ENCODE peak calls at places on chromosomes 16 and 17, in six cellular contexts. One of them, this sample, is unnamed.

GRCh38 chr17:50165867-50166517 is at the start of gene SGCA:
- DNase-seq in IMR-90: no peak
- DNase-seq in body of pancreas: no peak
- DNase-seq in A549: no peak
- DNase-seq in K562: no peak
- DNase-seq in H1: no peak
- DNase-seq in this sample: no peak

GRCh38 chr17:64632193-64632592 is 29.9 kb downstream of the SMURF2 start:
- DNase-seq in IMR-90: no peak
- DNase-seq in H1: no peak
- DNase-seq in A549: no peak
- DNase-seq in body of pancreas: no peak
- DNase-seq in K562: no peak
- DNase-seq in this sample: no peak

GRCh38 chr16:397736-398332 is 835 bp downstream of the NME4 start:
- DNase-seq in body of pancreas: peak
- DNase-seq in IMR-90: peak
- DNase-seq in K562: no peak
- DNase-seq in A549: peak
- DNase-seq in H1: no peak
- DNase-seq in this sample: peak

GRCh38 chr16:80824623-80825364 is 20.4 kb upstream of the CDYL2 start:
- DNase-seq in IMR-90: peak
- DNase-seq in body of pancreas: peak
- DNase-seq in H1: no peak
- DNase-seq in K562: peak
- DNase-seq in A549: peak
- DNase-seq in this sample: no peak

GRCh38 chr17:3003401-3004149 is 59.8 kb downstream of the OR1D5 start:
- DNase-seq in A549: no peak
- DNase-seq in K562: no peak
- DNase-seq in IMR-90: no peak
- DNase-seq in H1: no peak
- DNase-seq in body of pancreas: no peak
- DNase-seq in this sample: peak

GRCh38 chr17:74833501-74834361 is 26.0 kb downstream of the GRIN2C start:
- DNase-seq in K562: no peak
- DNase-seq in body of pancreas: no peak
- DNase-seq in IMR-90: peak
- DNase-seq in A549: no peak
- DNase-seq in H1: no peak
- DNase-seq in this sample: no peak

GRCh38 chr17:2634361-2634960 is 41.0 kb downstream of the PAFAH1B1 start:
- DNase-seq in A549: peak
- DNase-seq in H1: no peak
- DNase-seq in K562: no peak
- DNase-seq in body of pancreas: no peak
- DNase-seq in IMR-90: peak
- DNase-seq in this sample: no peak

GRCh38 chr16:67995423-67995822 is 3.9 kb downstream of the DPEP2 start:
- DNase-seq in H1: no peak
- DNase-seq in IMR-90: no peak
- DNase-seq in body of pancreas: no peak
- DNase-seq in A549: no peak
- DNase-seq in K562: no peak
- DNase-seq in this sample: no peak

GRCh38 chr16:245105-245504 is 10.5 kb downstream of the FAM234A start:
- DNase-seq in IMR-90: no peak
- DNase-seq in A549: no peak
- DNase-seq in body of pancreas: no peak
- DNase-seq in H1: no peak
- DNase-seq in K562: peak
- DNase-seq in this sample: no peak

GRCh38 chr17:48915459-48916282 is 7.5 kb downstream of the UBE2Z start:
- DNase-seq in body of pancreas: no peak
- DNase-seq in A549: peak
- DNase-seq in H1: no peak
- DNase-seq in IMR-90: peak
- DNase-seq in K562: no peak
- DNase-seq in this sample: no peak

GRCh38 chr17:76240461-76241204 is at the start of gene RNF157:
- DNase-seq in H1: no peak
- DNase-seq in K562: peak
- DNase-seq in IMR-90: peak
- DNase-seq in body of pancreas: peak
- DNase-seq in A549: peak
- DNase-seq in this sample: peak

GRCh38 chr17:77999413-78000173 is 41.1 kb downstream of the TNRC6C start:
- DNase-seq in IMR-90: peak
- DNase-seq in K562: no peak
- DNase-seq in body of pancreas: no peak
- DNase-seq in H1: no peak
- DNase-seq in A549: no peak
- DNase-seq in this sample: no peak

GRCh38 chr16:70258946-70259345 is 7.2 kb upstream of the EXOSC6 start:
- DNase-seq in body of pancreas: no peak
- DNase-seq in K562: no peak
- DNase-seq in IMR-90: no peak
- DNase-seq in A549: no peak
- DNase-seq in H1: no peak
- DNase-seq in this sample: no peak

GRCh38 chr17:17495448-17496188 is 577 bp downstream of the RASD1 start:
- DNase-seq in IMR-90: peak
- DNase-seq in A549: no peak
- DNase-seq in H1: no peak
- DNase-seq in K562: no peak
- DNase-seq in body of pancreas: no peak
- DNase-seq in this sample: peak

GRCh38 chr17:83121921-83122820 is 42.8 kb downstream of the METRNL start:
- DNase-seq in body of pancreas: no peak
- DNase-seq in H1: no peak
- DNase-seq in K562: no peak
- DNase-seq in A549: no peak
- DNase-seq in IMR-90: no peak
- DNase-seq in this sample: no peak

GRCh38 chr17:51228177-51228576 is 31.7 kb downstream of the MBTD1 start:
- DNase-seq in K562: no peak
- DNase-seq in body of pancreas: no peak
- DNase-seq in A549: no peak
- DNase-seq in IMR-90: peak
- DNase-seq in H1: no peak
- DNase-seq in this sample: no peak

GRCh38 chr17:44197980-44198720 is 1.5 kb downstream of the ATXN7L3 start:
- DNase-seq in IMR-90: peak
- DNase-seq in A549: peak
- DNase-seq in body of pancreas: no peak
- DNase-seq in H1: no peak
- DNase-seq in K562: peak
- DNase-seq in this sample: no peak

GRCh38 chr16:85615014-85615851 is 2.1 kb downstream of the GSE1 start:
- DNase-seq in K562: no peak
- DNase-seq in H1: no peak
- DNase-seq in body of pancreas: peak
- DNase-seq in IMR-90: no peak
- DNase-seq in A549: peak
- DNase-seq in this sample: no peak
- TF ChIP-seq POLR2A in K562: peak
- TF ChIP-seq POLR2A in H1: no peak
- TF ChIP-seq POLR2A in body of pancreas: peak
- TF ChIP-seq POLR2A in IMR-90: no peak
- TF ChIP-seq POLR2A in A549: no peak
- TF ChIP-seq POLR2A in this sample: no peak

DNA sequence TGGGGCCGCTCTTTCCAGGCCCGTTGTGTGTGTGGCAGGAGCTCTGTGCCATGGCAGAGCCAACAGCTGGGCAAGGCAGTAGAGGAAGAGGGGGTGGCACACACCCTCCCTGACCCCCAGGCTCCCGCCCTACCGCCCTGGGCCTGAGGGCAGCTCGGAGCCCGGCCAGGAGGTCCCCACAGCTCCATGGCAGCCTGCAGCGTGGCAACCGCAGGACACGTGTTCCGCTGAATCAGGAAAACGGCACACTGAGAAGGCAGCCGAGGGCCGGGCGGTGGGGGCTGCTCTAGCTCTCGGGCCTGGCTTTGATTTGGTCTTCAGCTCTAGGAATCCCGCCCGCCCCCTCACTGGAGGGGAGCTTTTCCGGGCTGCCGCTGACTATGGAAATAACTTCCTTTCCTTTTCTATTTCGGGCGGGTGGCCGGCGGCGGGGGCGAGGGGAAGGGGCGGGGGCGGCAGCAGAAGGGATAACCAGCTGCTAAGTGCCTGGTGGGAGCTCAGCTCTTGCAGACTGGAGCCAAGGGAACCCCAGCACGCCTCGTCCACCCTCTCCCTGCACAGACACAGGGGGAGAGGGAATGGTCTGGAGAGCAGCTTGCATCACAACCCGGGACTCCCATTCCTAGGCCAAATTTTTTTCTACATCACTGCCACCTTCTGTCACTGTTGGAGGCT is 24.7 kb upstream of the MRPS23 start:
- DNase-seq in body of pancreas: no peak
- DNase-seq in IMR-90: peak
- DNase-seq in A549: no peak
- DNase-seq in H1: peak
- DNase-seq in K562: no peak
- DNase-seq in this sample: peak
- H3K4me3 ChIP-seq in body of pancreas: no peak
- H3K4me3 ChIP-seq in IMR-90: no peak
- H3K4me3 ChIP-seq in A549: no peak
- H3K4me3 ChIP-seq in H1: peak
- H3K4me3 ChIP-seq in K562: no peak
- H3K4me3 ChIP-seq in this sample: no peak

DNA sequence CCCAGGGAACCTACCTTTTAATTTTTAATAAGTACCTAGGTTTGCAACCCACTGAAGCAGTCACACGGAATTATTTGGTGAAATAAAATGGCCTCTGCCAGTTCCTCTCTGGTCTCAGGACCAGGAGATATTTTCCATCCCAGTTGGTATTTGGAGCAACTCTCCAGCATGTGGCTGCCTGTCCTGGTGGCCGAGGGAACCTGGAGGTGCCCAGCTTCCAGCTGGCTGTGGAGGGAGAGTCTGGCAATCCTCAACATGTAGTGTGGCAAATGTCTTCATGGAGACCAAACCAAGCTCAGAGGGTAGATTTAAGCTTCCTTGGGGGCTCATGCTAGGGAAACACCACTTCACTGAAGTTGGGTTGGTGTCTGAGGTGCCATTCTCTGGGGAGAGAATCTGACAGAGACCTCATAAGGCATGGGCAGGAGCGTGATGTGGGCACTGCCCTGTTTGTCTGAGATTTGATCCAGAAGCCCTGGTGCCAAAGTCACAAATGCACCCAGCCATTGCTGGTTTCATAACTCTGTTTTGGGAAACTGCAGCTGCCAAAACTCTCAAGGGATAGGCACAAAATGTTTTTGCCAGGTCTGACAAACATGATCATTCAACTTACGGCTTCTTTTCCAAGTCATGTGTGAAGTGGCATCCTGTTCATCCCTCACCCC is 2.8 kb downstream of the MT1X start:
- DNase-seq in body of pancreas: peak
- DNase-seq in H1: no peak
- DNase-seq in IMR-90: no peak
- DNase-seq in A549: no peak
- DNase-seq in K562: no peak
- DNase-seq in this sample: peak
- H3K27ac ChIP-seq in body of pancreas: peak
- H3K27ac ChIP-seq in H1: no peak
- H3K27ac ChIP-seq in IMR-90: no peak
- H3K27ac ChIP-seq in A549: no peak
- H3K27ac ChIP-seq in K562: no peak
- H3K27ac ChIP-seq in this sample: peak

DNA sequence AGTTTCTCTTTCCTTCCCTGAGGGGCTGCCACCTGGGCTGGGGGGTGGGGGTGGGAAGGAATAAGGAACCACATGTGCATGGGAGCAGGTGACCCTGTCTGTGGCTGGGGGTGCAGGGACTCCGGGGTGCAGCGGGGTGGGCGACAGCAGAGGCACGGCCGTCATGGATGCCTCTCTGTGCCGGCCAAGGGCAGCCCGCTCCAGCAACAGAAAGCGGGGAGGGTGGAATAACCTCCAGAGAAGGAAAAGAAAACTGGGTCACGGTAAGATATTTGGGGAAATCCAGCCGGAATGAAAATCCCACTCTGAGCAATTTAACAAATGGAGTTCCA is 4.2 kb downstream of the NDUFAF8 start:
- DNase-seq in A549: no peak
- DNase-seq in body of pancreas: no peak
- DNase-seq in H1: no peak
- DNase-seq in IMR-90: no peak
- DNase-seq in K562: no peak
- DNase-seq in this sample: no peak
- TF ChIP-seq POLR2A in A549: no peak
- TF ChIP-seq POLR2A in body of pancreas: no peak
- TF ChIP-seq POLR2A in H1: no peak
- TF ChIP-seq POLR2A in IMR-90: no peak
- TF ChIP-seq POLR2A in K562: no peak
- TF ChIP-seq POLR2A in this sample: no peak

DNA sequence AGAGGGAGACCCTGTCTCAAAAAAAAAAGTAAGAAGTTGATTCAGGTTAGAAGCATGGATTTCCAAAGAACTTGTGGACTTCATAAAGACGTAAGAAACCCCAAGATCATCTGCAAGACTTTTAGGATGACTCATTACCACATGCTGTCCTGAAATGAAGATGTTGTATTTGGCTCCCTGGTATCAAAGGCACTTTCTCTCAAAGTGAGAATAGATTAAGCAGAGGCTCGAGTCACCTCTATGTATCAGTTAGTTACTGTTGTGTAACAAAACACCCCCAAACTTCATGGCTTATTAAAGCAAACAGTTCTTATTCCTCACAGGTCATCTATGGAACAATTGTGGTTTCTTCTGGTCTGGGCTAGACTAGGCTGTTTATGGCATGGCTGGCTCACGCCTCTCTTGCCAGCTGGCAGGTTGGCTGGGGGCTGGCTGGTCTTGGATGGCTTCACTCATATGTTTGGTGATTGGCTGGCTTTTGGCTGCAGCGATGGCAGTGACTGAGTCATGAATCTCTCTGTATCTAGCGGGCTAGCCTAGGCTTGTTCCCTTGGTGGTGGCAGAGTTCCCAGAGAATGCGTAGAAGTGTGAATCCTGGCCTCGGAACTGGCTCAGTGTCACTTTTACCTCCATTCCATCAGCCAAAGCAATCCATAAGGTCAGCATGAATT is 60.4 kb upstream of the MSI2 start:
- DNase-seq in body of pancreas: no peak
- DNase-seq in H1: no peak
- DNase-seq in IMR-90: no peak
- DNase-seq in K562: no peak
- DNase-seq in A549: no peak
- DNase-seq in this sample: no peak
- H3K4me3 ChIP-seq in body of pancreas: no peak
- H3K4me3 ChIP-seq in H1: no peak
- H3K4me3 ChIP-seq in IMR-90: no peak
- H3K4me3 ChIP-seq in K562: no peak
- H3K4me3 ChIP-seq in A549: no peak
- H3K4me3 ChIP-seq in this sample: no peak

DNA sequence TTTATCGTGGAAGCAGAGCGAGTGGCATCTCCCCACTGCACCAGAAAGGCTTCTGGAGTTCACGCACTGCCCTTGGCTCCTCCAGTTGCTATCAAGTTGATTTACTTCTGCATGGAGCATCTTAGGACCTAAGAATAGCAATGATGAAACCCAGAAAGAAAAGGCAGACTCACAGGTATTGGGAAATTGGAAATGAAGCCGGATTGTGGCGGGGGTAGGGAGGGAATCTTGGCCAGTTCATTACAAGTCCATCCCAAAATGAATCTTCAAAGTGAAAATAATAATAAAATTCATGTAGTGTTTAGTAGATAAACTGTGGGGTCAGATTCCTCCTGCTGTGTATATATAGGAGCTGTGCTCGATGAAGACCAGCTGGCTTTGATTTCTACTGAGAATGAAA is 33.7 kb downstream of the TEKT3 start:
- DNase-seq in A549: no peak
- DNase-seq in K562: no peak
- DNase-seq in H1: no peak
- DNase-seq in body of pancreas: no peak
- DNase-seq in IMR-90: peak
- DNase-seq in this sample: peak
- H3K27ac ChIP-seq in A549: no peak
- H3K27ac ChIP-seq in K562: no peak
- H3K27ac ChIP-seq in H1: no peak
- H3K27ac ChIP-seq in body of pancreas: no peak
- H3K27ac ChIP-seq in IMR-90: peak
- H3K27ac ChIP-seq in this sample: peak